ENCODE peak calls at places on chromosomes 12 and 14, in five cellular contexts. R is H9, A is H1, O is mesenchymal stem cell, I is trophoblast cell. U is an unnamed sample.
A peak's percentile ranks its signal among the peaks of the same experiment; 100 is the strongest.

GRCh38 chr12:32270818-32271710 is 128.3 kb upstream of the FGD4 start:
- DNase-seq in R (no peak), A (no peak), O (peak; percentile 50), I (no peak), U (no peak)

GRCh38 chr12:111056618-111057521 is 136.5 kb upstream of the MYL2 start:
- DNase-seq in R (no peak), A (no peak), O (no peak), I (no peak), U (no peak)

GRCh38 chr12:110658882-110659281 is 30.0 kb downstream of the HVCN1 start:
- DNase-seq in R (no peak), A (no peak), O (no peak), I (no peak), U (no peak)

GRCh38 chr14:90658541-90658967 is 157.7 kb downstream of the TTC7B start:
- DNase-seq in R (no peak), A (no peak), O (peak; percentile 81), I (peak; percentile 27), U (no peak)

GRCh38 chr14:26917086-26917485 is 319.3 kb upstream of the NOVA1 start:
- DNase-seq in R (no peak), A (no peak), O (peak; percentile 37), I (peak; percentile 27), U (no peak)

GRCh38 chr14:44180975-44181374 is 326.1 kb downstream of the FSCB start:
- DNase-seq in R (no peak), A (no peak), O (peak; percentile 62), I (peak; percentile 21), U (no peak)

GRCh38 chr12:77294016-77294415 is 228.6 kb upstream of the E2F7 start:
- DNase-seq in R (no peak), A (no peak), O (no peak), I (no peak), U (no peak)

GRCh38 chr12:117498256-117498655 is 136.8 kb upstream of the NOS1 start:
- DNase-seq in R (no peak), A (no peak), O (no peak), I (no peak), U (no peak)

DNA sequence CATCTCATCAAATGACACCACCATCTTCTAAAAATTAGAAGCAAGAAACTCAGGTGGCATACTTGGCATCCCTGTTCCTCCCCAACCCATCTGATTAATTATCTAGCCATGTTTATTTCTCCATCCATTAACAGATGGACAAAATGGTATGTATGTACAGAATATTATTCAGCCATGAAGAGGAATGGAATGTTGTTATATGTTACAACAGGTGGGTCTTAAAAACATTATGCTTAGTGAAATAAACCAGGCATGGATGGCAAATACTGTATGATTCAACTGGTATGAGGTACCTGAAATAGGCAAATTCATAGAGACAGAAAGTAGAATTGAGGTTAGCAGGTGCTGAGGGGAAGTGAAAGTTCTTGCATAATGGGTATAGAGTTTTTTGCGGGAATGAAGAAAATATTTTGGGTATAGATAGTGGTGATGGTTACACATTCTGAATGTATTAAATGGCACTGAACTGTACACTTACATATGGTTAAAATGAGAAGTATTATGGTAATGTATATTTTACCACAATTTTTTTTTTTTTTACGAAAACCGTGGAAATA is 17.5 kb downstream of the YY1 start:
- DNase-seq in R (no peak), A (no peak), O (no peak), I (no peak), U (no peak)
- H2BK12ac ChIP-seq in R (no peak overlapping the region), A (no peak overlapping the region), O (no peak overlapping the region), I (no peak overlapping the region), U (no peak overlapping the region)

GRCh38 chr12:64172143-64172970 is 49.7 kb downstream of the KICS2 start:
- DNase-seq in R (no peak), A (no peak), O (no peak), I (no peak), U (no peak)
- H2AK5ac ChIP-seq in R (no peak overlapping the region), A (no peak overlapping the region), O (no peak overlapping the region), I (no peak overlapping the region), U (no peak overlapping the region)

GRCh38 chr12:106434521-106434920 is 77.0 kb downstream of the POLR3B start:
- DNase-seq in R (no peak), A (no peak), O (no peak), I (peak; percentile 1), U (no peak)

GRCh38 chr12:106429043-106429552 is 71.5 kb downstream of the POLR3B start:
- DNase-seq in R (no peak), A (no peak), O (no peak), I (no peak), U (no peak)

GRCh38 chr12:106433055-106433454 is 75.5 kb downstream of the POLR3B start:
- DNase-seq in R (no peak), A (no peak), O (no peak), I (no peak), U (no peak)

GRCh38 chr12:106429636-106430035 is 72.1 kb downstream of the POLR3B start:
- DNase-seq in R (no peak), A (no peak), O (no peak), I (no peak), U (no peak)

DNA sequence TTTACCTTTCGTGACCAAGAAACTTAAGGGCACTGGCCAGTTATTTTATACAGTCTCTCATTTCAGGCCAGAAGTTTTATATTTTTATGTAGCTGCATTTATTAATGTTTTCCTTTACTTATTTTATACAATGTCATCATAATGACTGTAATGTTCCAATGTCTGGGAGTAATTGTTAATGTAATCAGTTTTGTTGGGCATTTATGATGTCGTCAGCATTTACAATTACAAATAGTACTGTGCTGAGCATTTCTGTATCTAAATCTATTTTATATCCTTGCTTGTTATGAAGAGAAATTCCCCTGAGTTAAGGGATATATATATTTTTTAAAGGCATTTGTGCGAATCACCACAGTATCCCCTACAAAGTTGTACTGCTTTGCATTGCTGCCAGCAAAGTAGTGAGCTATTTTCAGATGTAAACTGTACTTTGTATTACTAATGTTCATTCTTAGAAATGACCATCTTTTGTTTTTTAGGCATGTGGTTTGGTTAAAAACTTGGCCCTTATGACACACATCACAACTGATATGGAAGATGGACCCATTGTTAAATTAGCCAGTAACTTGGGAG is 74.4 kb downstream of the POLR3B start:
- DNase-seq in R (no peak), A (no peak), O (no peak), I (no peak), U (no peak)
- H3K4me2 ChIP-seq in R (no peak overlapping the region), A (no peak overlapping the region), O (no peak overlapping the region), I (no peak overlapping the region), U (no peak overlapping the region)

GRCh38 chr12:45646851-45647581 is 82.5 kb upstream of the ARID2 start:
- DNase-seq in R (no peak), A (no peak), O (no peak), I (no peak), U (no peak)

GRCh38 chr12:45648070-45648469 is 81.4 kb upstream of the ARID2 start:
- DNase-seq in R (no peak), A (no peak), O (no peak), I (no peak), U (no peak)

GRCh38 chr12:45644521-45644920 is 85.0 kb upstream of the ARID2 start:
- DNase-seq in R (no peak), A (no peak), O (peak; percentile 15), I (no peak), U (no peak)
- H2BK12ac ChIP-seq in R (no peak overlapping the region), A (no peak overlapping the region), O (no peak overlapping the region), I (no peak overlapping the region), U (no peak overlapping the region)

DNA sequence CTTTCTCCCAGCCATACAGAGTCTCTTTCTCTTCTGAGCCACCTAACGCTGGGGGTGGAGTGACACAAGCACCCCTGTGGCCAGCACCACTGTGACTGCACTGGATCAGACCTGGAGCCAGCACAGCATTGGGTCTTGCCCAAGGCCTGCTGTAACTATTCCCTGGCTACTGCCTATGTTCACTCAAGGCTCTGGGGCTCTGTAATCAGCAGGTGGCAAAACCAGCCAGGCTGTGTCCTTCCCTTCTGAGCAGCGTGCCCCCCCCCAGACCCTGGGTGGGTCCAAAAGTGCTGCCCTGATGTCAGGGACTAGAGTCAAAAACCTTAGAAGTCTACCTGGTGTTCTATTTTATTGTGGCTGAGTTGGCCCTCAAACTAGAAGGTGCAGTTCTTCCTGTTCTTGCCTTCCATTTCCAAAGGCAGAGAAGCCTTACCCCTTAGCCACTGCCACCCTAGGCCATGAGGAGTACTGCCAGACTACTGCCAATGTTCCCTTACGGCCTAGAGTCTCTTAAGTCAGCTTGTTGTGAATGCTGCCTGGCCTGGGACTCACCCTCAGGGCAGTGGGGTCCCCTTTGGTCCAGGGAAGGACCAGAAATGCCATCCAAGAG is 49.9 kb downstream of the PELI2 start:
- DNase-seq in R (no peak), A (no peak), O (no peak), I (peak; percentile 35), U (no peak)
- H2AK5ac ChIP-seq in R (no peak overlapping the region), A (peak overlapping the region; percentile 53), O (no peak overlapping the region), I (no peak overlapping the region), U (no peak overlapping the region)

GRCh38 chr12:101889216-101889752 is 11.9 kb downstream of the DRAM1 start:
- DNase-seq in R (no peak), A (no peak), O (peak; percentile 55), I (no peak), U (no peak)
- H3K4me2 ChIP-seq in R (no peak overlapping the region), A (no peak overlapping the region), O (no peak overlapping the region), I (no peak overlapping the region), U (no peak overlapping the region)

GRCh38 chr12:25712169-25712568 is 159.1 kb upstream of the LMNTD1 start:
- DNase-seq in R (no peak), A (no peak), O (peak; percentile 57), I (no peak), U (no peak)

GRCh38 chr12:25715147-25715546 is 162.1 kb upstream of the LMNTD1 start:
- DNase-seq in R (no peak), A (no peak), O (no peak), I (no peak), U (no peak)

GRCh38 chr12:25713264-25713663 is 160.2 kb upstream of the LMNTD1 start:
- DNase-seq in R (no peak), A (no peak), O (no peak), I (no peak), U (no peak)

GRCh38 chr12:25716842-25717241 is 163.8 kb upstream of the LMNTD1 start:
- DNase-seq in R (no peak), A (no peak), O (no peak), I (no peak), U (no peak)

DNA sequence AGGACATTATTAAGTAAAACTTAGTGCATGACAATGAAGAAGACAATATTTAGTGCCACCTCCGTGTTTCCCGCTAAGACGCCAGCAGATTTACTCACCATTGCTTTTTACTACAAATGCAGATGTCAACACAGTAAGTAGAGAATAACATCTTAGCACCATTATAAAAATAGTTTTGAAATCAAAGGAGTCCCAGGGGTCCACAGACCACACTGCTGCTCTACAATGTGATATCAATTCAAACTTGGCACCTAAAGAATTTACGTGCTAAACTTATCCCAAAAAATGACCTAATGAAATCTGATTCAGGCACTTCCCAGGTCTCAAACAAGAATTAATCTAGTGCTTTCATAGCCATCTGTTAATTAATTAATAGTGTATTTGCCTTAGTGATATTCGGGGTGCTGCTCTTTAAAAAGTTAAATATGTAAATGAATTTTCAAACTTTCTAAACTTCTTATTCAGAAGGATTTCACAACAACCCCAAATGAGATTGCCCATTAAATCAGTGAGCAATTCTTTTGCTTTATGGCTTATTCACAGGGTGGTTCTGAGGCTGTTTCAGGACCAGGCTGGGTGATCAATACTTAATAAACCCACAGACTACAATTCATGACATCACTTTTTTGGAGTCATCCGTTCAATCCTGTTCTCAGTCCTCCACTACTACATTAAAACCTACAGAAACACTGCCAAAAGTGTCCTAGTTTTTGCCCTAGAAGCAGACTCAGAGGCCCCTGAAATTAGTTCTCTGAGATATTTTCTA is 161.3 kb upstream of the LMNTD1 start:
- DNase-seq in R (no peak), A (no peak), O (no peak), I (no peak), U (no peak)
- H2BK12ac ChIP-seq in R (no peak overlapping the region), A (no peak overlapping the region), O (no peak overlapping the region), I (no peak overlapping the region), U (no peak overlapping the region)